ENCODE peak calls at places on chromosomes 13 and 19, in six cellular contexts. O, K, F, X, R and Q are unnamed samples.

GRCh38 chr13:31310781-31311180 is 111.0 kb downstream of the B3GLCT start:
- DNase-seq in X (no peak), K (no peak), F (no peak), R (no peak), O (no peak), Q (no peak)

GRCh38 chr19:40889366-40889765 is 7.3 kb upstream of the CYP2A7 start:
- DNase-seq in K (no peak), X (no peak), R (no peak), O (no peak), F (no peak), Q (no peak)

GRCh38 chr19:55436847-55437246 is 6.3 kb downstream of the SHISA7 start:
- DNase-seq in O (no peak), X (no peak), K (no peak), R (no peak), F (no peak), Q (no peak)

GRCh38 chr19:5080030-5080644 is 111.2 kb downstream of the KDM4B start:
- DNase-seq in K (no peak), X (no peak), F (no peak), O (no peak), R (peak; percentile 49), Q (peak; percentile 39)

GRCh38 chr19:38550376-38550775 is 67.4 kb downstream of the MAP4K1 start:
- DNase-seq in O (no peak), X (no peak), K (no peak), R (no peak), F (no peak), Q (no peak)

GRCh38 chr19:1360818-1361461 is 22.8 kb upstream of the NDUFS7 start:
- DNase-seq in R (no peak), O (peak; percentile 86), X (no peak), K (peak; percentile 77), F (peak; percentile 76), Q (peak; percentile 87)

GRCh38 chr13:100349594-100349993 is 239.0 kb downstream of the GGACT start:
- DNase-seq in O (no peak), F (no peak), X (no peak), R (no peak), K (no peak), Q (no peak)

GRCh38 chr13:37409756-37410155 is 188.8 kb downstream of the POSTN start:
- DNase-seq in O (no peak), R (no peak), F (peak; percentile 23), K (no peak), X (no peak), Q (no peak)

GRCh38 chr19:10269333-10270179 is 1.4 kb upstream of the ICAM1 start:
- DNase-seq in O (peak; percentile 83), X (peak; percentile 77), F (peak; percentile 82), K (peak; percentile 51), R (peak; percentile 86), Q (peak; percentile 50)

GRCh38 chr19:34254552-34255432 is at the start of gene GARRE1:
- DNase-seq in K (no peak), R (peak; percentile 70), F (peak; percentile 58), X (peak; percentile 79), O (peak; percentile 81), Q (peak; percentile 21)